ENCODE peak calls at places on chromosomes 13 and 19, in four cellular contexts. J, M, W and S are unnamed samples.

GRCh38 chr13:113489171-113489548 is 1.4 kb downstream of the DCUN1D2 start:
- DNase-seq in J (no peak), M (no peak), W (no peak), S (no peak)

GRCh38 chr13:101242720-101243119 is 173.6 kb downstream of the NALCN start:
- DNase-seq in J (no peak), M (no peak), W (no peak), S (no peak)

GRCh38 chr19:50660083-50660366 is 10.8 kb downstream of the C19orf81 start:
- DNase-seq in J (no peak), M (no peak), W (no peak), S (no peak)

GRCh38 chr19:8083141-8083540 is 30.6 kb downstream of the CCL25 start:
- DNase-seq in J (no peak), M (no peak), W (no peak), S (no peak)

GRCh38 chr19:7987084-7987768 is 18.2 kb downstream of the ELAVL1 start:
- DNase-seq in J (no peak), M (no peak), W (no peak), S (no peak)

GRCh38 chr19:8194528-8195275 is 14.5 kb upstream of the CERS4 start:
- DNase-seq in J (no peak), M (no peak), W (no peak), S (no peak)

GRCh38 chr13:48783181-48783630 is 129.5 kb downstream of the CYSLTR2 start:
- DNase-seq in J (peak; percentile 98), M (no peak), W (no peak), S (no peak)

GRCh38 chr19:15534957-15535864 is 26.9 kb downstream of the CYP4F22 start:
- DNase-seq in J (no peak), M (no peak), W (no peak), S (no peak)

GRCh38 chr19:53511933-53512374 is 26.0 kb upstream of the ZNF331 start:
- DNase-seq in J (no peak), M (peak; percentile 67), W (no peak), S (peak; percentile 28)

GRCh38 chr19:42400404-42400803 is 10.3 kb upstream of the CNFN start:
- DNase-seq in J (no peak), M (no peak), W (no peak), S (no peak)

GRCh38 chr19:42401365-42402303 is 11.5 kb upstream of the CNFN start:
- DNase-seq in J (peak; percentile 68), M (peak; percentile 76), W (no peak), S (peak; percentile 71)

GRCh38 chr19:42406111-42406510 is 16.0 kb upstream of the CNFN start:
- DNase-seq in J (no peak), M (no peak), W (no peak), S (no peak)

GRCh38 chr19:42403586-42403985 is 13.5 kb upstream of the CNFN start:
- DNase-seq in J (no peak), M (no peak), W (no peak), S (no peak)

DNA sequence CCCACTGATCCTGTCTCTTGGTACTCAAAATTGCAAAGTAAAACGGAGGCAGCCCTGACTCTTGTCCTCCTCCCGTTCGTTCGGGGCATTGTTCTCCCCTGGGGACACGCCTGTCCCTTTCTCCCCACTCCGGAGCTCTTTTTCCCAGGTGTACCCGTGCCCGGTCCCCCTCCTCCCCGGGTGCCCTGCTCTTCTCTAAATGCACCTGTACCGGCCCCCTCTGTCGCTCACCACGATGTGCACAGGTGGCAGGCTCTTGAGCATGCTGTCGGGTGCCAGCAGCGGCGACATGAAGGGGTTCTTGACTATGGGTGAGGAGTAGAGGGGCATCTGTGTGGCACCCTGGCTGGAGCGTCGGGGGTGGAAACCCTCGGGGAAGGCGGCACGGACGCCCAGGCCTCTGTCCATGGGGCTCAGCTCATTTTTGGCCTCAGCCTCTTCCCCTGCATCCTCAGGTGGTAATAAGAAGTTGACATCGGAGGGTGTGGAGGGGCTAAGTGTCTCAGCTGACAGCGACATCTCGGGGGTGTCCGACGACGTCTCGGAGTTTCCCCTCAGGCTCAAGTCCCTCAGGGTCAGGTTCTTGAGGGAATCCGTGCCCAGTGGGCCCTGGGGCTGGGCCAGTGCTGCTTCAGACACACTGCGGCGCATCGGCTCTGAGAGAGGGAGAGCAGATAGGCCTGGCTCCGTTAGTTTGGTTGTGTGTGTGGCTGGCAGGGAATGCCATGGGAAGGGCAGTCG is 12.4 kb upstream of the CNFN start:
- DNase-seq in J (no peak), M (no peak), W (no peak), S (no peak)
- TF ChIP-seq SPI1 in J (no peak), M (no peak), W (no peak), S (no peak)

GRCh38 chr13:32079586-32079985 is 48.0 kb downstream of the FRY start:
- DNase-seq in J (no peak), M (no peak), W (no peak), S (no peak)
- TF ChIP-seq SPI1 in J (no peak), M (no peak), W (no peak), S (no peak)

GRCh38 chr13:79631260-79631659 is 150.3 kb downstream of the NDFIP2 start:
- DNase-seq in J (no peak), M (no peak), W (no peak), S (no peak)
- TF ChIP-seq SPI1 in J (no peak), M (no peak), W (no peak), S (no peak)

GRCh38 chr19:1102407-1103106 is 1.2 kb upstream of the GPX4 start:
- DNase-seq in J (no peak), M (no peak), W (peak; percentile 93), S (no peak)

GRCh38 chr19:1103691-1104451 is at the start of gene GPX4:
- DNase-seq in J (peak; percentile 98), M (peak; percentile 96), W (peak; percentile 96), S (peak; percentile 99)

GRCh38 chr19:1098177-1099051 is 3.2 kb upstream of the POLR2E start:
- DNase-seq in J (no peak), M (no peak), W (no peak), S (no peak)

GRCh38 chr19:1104452-1105216 is 840 bp downstream of the GPX4 start:
- DNase-seq in J (no peak), M (peak; percentile 81), W (no peak), S (peak; percentile 91)

DNA sequence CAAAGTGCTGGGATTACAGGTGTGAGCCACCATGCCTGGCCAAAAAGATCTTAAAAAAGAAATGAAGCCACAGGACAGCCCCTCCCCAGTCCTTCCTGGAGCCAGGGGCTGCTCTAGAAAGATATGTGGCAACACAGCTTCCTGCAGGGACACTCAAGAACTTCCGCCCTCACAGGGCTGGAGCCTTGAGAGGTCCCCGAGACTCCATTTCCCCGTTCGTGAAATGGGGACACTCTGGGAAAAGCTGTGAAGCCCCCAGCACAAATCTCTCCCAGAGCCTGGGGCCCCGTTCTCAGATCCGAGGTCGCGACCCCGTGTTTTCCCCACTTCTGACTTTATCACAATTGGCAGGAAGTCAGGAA is 2.5 kb upstream of the GPX4 start:
- DNase-seq in J (no peak), M (no peak), W (no peak), S (no peak)
- TF ChIP-seq SPI1 in J (peak; percentile 31), M (no peak), W (no peak), S (no peak)

GRCh38 chr13:44321961-44322360 is 51.7 kb upstream of the SERP2 start:
- DNase-seq in J (no peak), M (no peak), W (no peak), S (no peak)
- TF ChIP-seq SPI1 in J (no peak), M (no peak), W (no peak), S (no peak)

DNA sequence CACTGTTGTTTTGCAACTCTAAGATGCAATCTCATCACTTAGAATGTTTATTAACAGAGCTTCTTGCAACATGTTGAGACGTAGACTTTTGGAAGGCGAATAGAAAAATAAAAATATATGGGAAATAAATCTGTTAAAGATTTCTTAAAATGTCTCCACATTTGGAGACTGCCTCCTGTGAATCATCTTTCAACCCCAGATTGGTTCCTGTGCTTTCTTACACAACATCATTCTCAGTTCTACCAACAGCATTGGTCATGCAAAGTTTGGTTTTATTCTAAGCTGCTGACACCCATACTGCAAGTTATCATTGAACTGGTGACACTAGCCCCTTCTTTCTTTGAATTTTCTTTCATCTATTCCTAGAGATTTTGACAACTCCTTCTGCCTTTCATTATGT is 1.6 kb upstream of the IGFL3 start:
- DNase-seq in J (no peak), M (no peak), W (no peak), S (no peak)
- TF ChIP-seq SPI1 in J (no peak), M (no peak), W (no peak), S (no peak)

DNA sequence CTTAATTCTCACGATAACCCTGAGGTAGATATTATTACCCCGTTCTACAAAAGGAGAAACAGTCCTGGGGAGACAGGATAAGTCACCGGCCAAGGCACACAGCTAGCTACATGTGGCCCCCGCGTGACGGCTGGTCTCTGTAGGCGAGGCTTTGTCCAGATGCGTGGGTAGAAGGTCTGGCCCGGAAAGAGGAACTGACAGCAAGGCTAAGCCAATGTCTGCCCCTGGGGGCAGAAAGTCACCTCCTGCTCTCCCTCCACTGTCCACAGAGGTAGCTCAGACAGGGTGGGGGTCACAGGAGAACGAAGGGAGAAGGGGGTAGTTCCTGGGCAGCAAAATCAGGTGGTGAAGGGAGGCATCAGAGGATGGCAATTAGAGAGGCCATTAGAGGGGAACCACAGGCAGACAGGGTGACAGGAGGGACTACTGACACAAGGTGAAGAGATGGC is 1.8 kb downstream of the APOC4 start:
- DNase-seq in J (peak; percentile 67), M (peak; percentile 74), W (no peak), S (peak; percentile 86)
- TF ChIP-seq SPI1 in J (peak; percentile 97), M (peak; percentile 100), W (peak; percentile 96), S (peak; percentile 98)

GRCh38 chr13:28002886-28003698 is 14.6 kb upstream of the URAD start:
- DNase-seq in J (no peak), M (no peak), W (no peak), S (no peak)
- TF ChIP-seq SPI1 in J (no peak), M (no peak), W (no peak), S (no peak)